ENCODE peak calls at places on chromosomes 6 and 20, in five cellular contexts. Z is transverse colon, R is esophagus muscularis mucosa, X is LHCN-M2, C is T-cell. P is an unnamed sample.

GRCh38 chr6:17149581-17149980 is 47.7 kb downstream of the STMND1 start:
- DNase-seq in Z (no peak), R (no peak), X (no peak), C (no peak), P (no peak)

GRCh38 chr6:127972815-127973214 is 72.0 kb upstream of the THEMIS start:
- DNase-seq in Z (no peak), R (no peak), X (no peak), C (no peak), P (no peak)

GRCh38 chr20:17505664-17506517 is 25.3 kb downstream of the BFSP1 start:
- DNase-seq in Z (no peak), R (no peak), X (peak), C (no peak), P (no peak)

GRCh38 chr6:109236140-109237081 is 141.1 kb downstream of the CEP57L1 start:
- DNase-seq in Z (peak), R (no peak), X (no peak), C (no peak), P (no peak)

GRCh38 chr20:16712541-16712947 is 17.3 kb upstream of the SNRPB2 start:
- DNase-seq in Z (no peak), R (no peak), X (no peak), C (no peak), P (no peak)

GRCh38 chr6:66897576-66897975 is 1190.5 kb upstream of the EYS start:
- DNase-seq in Z (no peak), R (no peak), X (peak), C (no peak), P (no peak)

GRCh38 chr6:8149350-8149749 is 47.0 kb upstream of the EEF1E1 start:
- DNase-seq in Z (no peak), R (no peak), X (peak), C (no peak), P (no peak)

GRCh38 chr6:93859964-93860363 is 440.6 kb upstream of the EPHA7 start:
- DNase-seq in Z (no peak), R (no peak), X (no peak), C (no peak), P (no peak)

GRCh38 chr6:38161754-38162492 is 342.4 kb downstream of the ZFAND3 start:
- DNase-seq in Z (no peak), R (no peak), X (no peak), C (no peak), P (no peak)

GRCh38 chr20:58330229-58330628 is 20.7 kb downstream of the RAB22A start:
- DNase-seq in Z (no peak), R (no peak), X (no peak), C (no peak), P (no peak)

GRCh38 chr6:88867841-88868558 is 95.4 kb downstream of the RNGTT start:
- DNase-seq in Z (no peak), R (no peak), X (peak), C (no peak), P (no peak)

GRCh38 chr6:37484786-37485170 is 14.9 kb downstream of the CCDC167 start:
- DNase-seq in Z (no peak), R (no peak), X (no peak), C (no peak), P (no peak)

GRCh38 chr6:109370792-109371191 is 11.5 kb downstream of the CD164 start:
- DNase-seq in Z (no peak), R (no peak), X (no peak), C (no peak), P (no peak)

GRCh38 chr20:63469019-63469712 is 3.3 kb downstream of the KCNQ2 start:
- DNase-seq in Z (no peak), R (no peak), X (no peak), C (no peak), P (no peak)

GRCh38 chr6:148709577-148709976 is 37.3 kb upstream of the UST start:
- DNase-seq in Z (no peak), R (no peak), X (no peak), C (no peak), P (no peak)

GRCh38 chr20:21607971-21608735 is 94.3 kb upstream of the NKX2-2 start:
- DNase-seq in Z (peak), R (peak), X (no peak), C (no peak), P (no peak)

GRCh38 chr20:46353506-46354206 is 45.4 kb upstream of the CDH22 start:
- DNase-seq in Z (no peak), R (no peak), X (no peak), C (no peak), P (no peak)

GRCh38 chr6:138655828-138656227 is 117.7 kb upstream of the CCDC28A start:
- DNase-seq in Z (no peak), R (no peak), X (no peak), C (no peak), P (no peak)

GRCh38 chr6:16399198-16399597 is 160.8 kb downstream of the GMPR start:
- DNase-seq in Z (no peak), R (no peak), X (no peak), C (no peak), P (no peak)

GRCh38 chr6:2920671-2921112 is 17.6 kb upstream of the SERPINB9 start:
- DNase-seq in Z (no peak), R (no peak), X (no peak), C (no peak), P (no peak)

GRCh38 chr20:34181484-34181883 is 59.7 kb upstream of the ASIP start:
- DNase-seq in Z (no peak), R (no peak), X (no peak), C (no peak), P (no peak)

GRCh38 chr6:43128926-43129325 is 42.1 kb upstream of the SRF start:
- DNase-seq in Z (no peak), R (no peak), X (no peak), C (no peak), P (no peak)

GRCh38 chr6:20006039-20006438 is 168.9 kb downstream of the ID4 start:
- DNase-seq in Z (no peak), R (no peak), X (no peak), C (no peak), P (no peak)

GRCh38 chr6:88165877-88166492 is at the start of gene CNR1:
- DNase-seq in Z (peak), R (no peak), X (peak), C (no peak), P (no peak)

GRCh38 chr6:40672118-40672517 is 85.0 kb upstream of the LRFN2 start:
- DNase-seq in Z (no peak), R (no peak), X (no peak), C (no peak), P (no peak)

GRCh38 chr6:56193846-56194245 is 53.5 kb downstream of the COL21A1 start:
- DNase-seq in Z (no peak), R (no peak), X (peak), C (no peak), P (no peak)

GRCh38 chr20:17562804-17563305 is 7.0 kb upstream of the DSTN start:
- DNase-seq in Z (no peak), R (no peak), X (peak), C (no peak), P (no peak)

GRCh38 chr20:23269954-23270353 is 80.6 kb upstream of the NXT1 start:
- DNase-seq in Z (no peak), R (no peak), X (no peak), C (no peak), P (no peak)

GRCh38 chr6:89680150-89680549 is 41.6 kb upstream of the LYRM2 start:
- DNase-seq in Z (no peak), R (no peak), X (no peak), C (no peak), P (no peak)

GRCh38 chr6:43886067-43886461 is 116.1 kb downstream of the VEGFA start:
- DNase-seq in Z (no peak), R (no peak), X (no peak), C (no peak), P (no peak)

GRCh38 chr6:106858653-106859092 is 115.9 kb downstream of the CD24 start:
- DNase-seq in Z (peak), R (peak), X (peak), C (no peak), P (no peak)